ENCODE peak calls at places on chromosomes 11 and 22, in four cellular contexts. R is NCI-H774, F is WTC11, Q is Peyer's patch. Y is an unnamed sample.

GRCh38 chr11:17411418-17411817 is 23.0 kb upstream of the KCNJ11 start:
- DNase-seq in F (no peak), Q (no peak), R (no peak), Y (no peak)

GRCh38 chr11:26958005-26958404 is 35.9 kb upstream of the FIBIN start:
- DNase-seq in F (no peak), R (no peak), Q (no peak), Y (no peak)

GRCh38 chr11:115961168-115962003 is 457.2 kb upstream of the CADM1 start:
- DNase-seq in Q (no peak), R (no peak), F (no peak), Y (no peak)

GRCh38 chr11:100777118-100777517 is 90.0 kb downstream of the ARHGAP42 start:
- DNase-seq in R (no peak), F (no peak), Q (no peak), Y (no peak)

GRCh38 chr11:20131744-20132666 is 28.3 kb downstream of the DBX1 start:
- DNase-seq in F (peak), Q (peak), R (peak), Y (no peak)

GRCh38 chr11:125768256-125769046 is 10.2 kb downstream of the PATE2 start:
- DNase-seq in F (no peak), R (no peak), Q (no peak), Y (no peak)

GRCh38 chr22:21446128-21446826 is 20.9 kb upstream of the TMEM191C start:
- DNase-seq in Q (no peak), F (peak), R (no peak), Y (no peak)

GRCh38 chr22:40939202-40939601 is 12.0 kb upstream of the RBX1 start:
- DNase-seq in F (no peak), Q (no peak), R (no peak), Y (no peak)

GRCh38 chr22:24435323-24435645 is 7.9 kb downstream of the ADORA2A start:
- DNase-seq in Q (no peak), F (no peak), R (no peak), Y (no peak)

GRCh38 chr11:126415128-126415527 is 59.6 kb downstream of the ST3GAL4 start:
- DNase-seq in F (no peak), Q (peak), R (no peak), Y (no peak)

GRCh38 chr11:73325036-73325981 is 17.2 kb downstream of the ARHGEF17 start:
- DNase-seq in R (no peak), Q (no peak), F (no peak), Y (peak)

GRCh38 chr22:49966716-49967332 is 6.3 kb downstream of the PIM3 start:
- DNase-seq in F (peak), R (no peak), Q (peak), Y (no peak)

GRCh38 chr22:29720824-29721323 is 1.1 kb downstream of the CABP7 start:
- DNase-seq in F (no peak), Q (no peak), R (no peak), Y (no peak)

GRCh38 chr11:130769782-130770565 is 146.3 kb downstream of the SNX19 start:
- DNase-seq in R (no peak), F (no peak), Q (no peak), Y (no peak)

GRCh38 chr11:70889411-70889810 is 363.0 kb downstream of the SHANK2 start:
- DNase-seq in F (no peak), R (no peak), Q (no peak), Y (no peak)

GRCh38 chr11:108170191-108170590 is 48.8 kb downstream of the ACAT1 start:
- DNase-seq in R (no peak), F (no peak), Q (no peak), Y (no peak)

GRCh38 chr11:84819128-84819527 is 808.0 kb downstream of the DLG2 start:
- DNase-seq in Q (no peak), F (no peak), R (no peak), Y (no peak)

GRCh38 chr11:115159122-115159665 is 345.0 kb downstream of the CADM1 start:
- DNase-seq in F (no peak), Q (no peak), R (no peak), Y (no peak)

GRCh38 chr11:98835336-98835735 is 185.4 kb upstream of the CNTN5 start:
- DNase-seq in F (no peak), Q (no peak), R (no peak), Y (no peak)

GRCh38 chr11:125871391-125872137 is 15.9 kb upstream of the HYLS1 start:
- DNase-seq in Q (no peak), F (peak), R (no peak), Y (no peak)

GRCh38 chr11:130416906-130417305 is 11.5 kb downstream of the ADAMTS8 start:
- DNase-seq in R (no peak), Q (no peak), F (no peak), Y (no peak)

GRCh38 chr11:68127791-68128681 is 6.8 kb upstream of the CHKA start:
- DNase-seq in R (no peak), F (peak), Q (no peak), Y (no peak)

GRCh38 chr11:62709262-62710000 is 2.0 kb downstream of the GNG3 start:
- DNase-seq in R (peak), F (peak), Q (peak), Y (peak)

Y was measured in GM12864.